ENCODE peak calls at places on chromosomes 5 and 9, in four cellular contexts. A, W, S and I are unnamed samples.

GRCh38 chr5:174325441-174325840 is 279.9 kb downstream of the NSG2 start:
- DNase-seq in W (no peak), S (no peak), A (no peak), I (no peak)

GRCh38 chr9:70442328-70442848 is 27.9 kb upstream of the KLF9 start:
- DNase-seq in W (no peak), S (no peak), A (no peak), I (no peak)

GRCh38 chr5:159324986-159325385 is 5.3 kb downstream of the IL12B start:
- DNase-seq in A (no peak), S (no peak), W (no peak), I (no peak)

GRCh38 chr5:38896760-38897159 is 50.9 kb downstream of the OSMR start:
- DNase-seq in W (no peak), S (no peak), A (no peak), I (no peak)

GRCh38 chr5:65190328-65191053 is 291.2 kb downstream of the ADAMTS6 start:
- DNase-seq in W (no peak), S (no peak), A (no peak), I (no peak)

GRCh38 chr9:121892706-121893105 is 200.4 kb downstream of the TTLL11 start:
- DNase-seq in S (no peak), W (no peak), A (no peak), I (no peak)

GRCh38 chr5:167661605-167662004 is 629.8 kb upstream of the WWC1 start:
- DNase-seq in W (no peak), A (no peak), S (no peak), I (no peak)

GRCh38 chr9:75148551-75148950 is 60.2 kb downstream of the OSTF1 start:
- DNase-seq in W (no peak), A (no peak), S (no peak), I (peak; percentile 75)

GRCh38 chr9:87514136-87514535 is 16.5 kb downstream of the DAPK1 start:
- DNase-seq in A (no peak), S (no peak), W (no peak), I (no peak)

GRCh38 chr5:41522193-41522786 is 11.9 kb upstream of the PLCXD3 start:
- DNase-seq in W (no peak), A (no peak), S (no peak), I (no peak)

GRCh38 chr9:125142560-125143376 is 560 bp downstream of the SCAI start:
- DNase-seq in A (no peak), W (no peak), S (no peak), I (peak; percentile 9)

GRCh38 chr5:33888582-33888981 is 3.2 kb downstream of the ADAMTS12 start:
- DNase-seq in S (no peak), W (no peak), A (no peak), I (no peak)

GRCh38 chr5:56951131-56951945 is 585 bp downstream of the MIER3 start:
- DNase-seq in W (peak; percentile 21), S (peak; percentile 66), A (peak; percentile 62), I (peak; percentile 20)

GRCh38 chr5:138610468-138611294 is 35.5 kb upstream of the HSPA9 start:
- DNase-seq in A (peak; percentile 66), S (no peak), W (no peak), I (peak; percentile 29)
- H3K4me3 ChIP-seq in A (no peak overlapping the region), S (no peak overlapping the region), W (no peak overlapping the region), I (peak overlapping the region; percentile 32)

DNA sequence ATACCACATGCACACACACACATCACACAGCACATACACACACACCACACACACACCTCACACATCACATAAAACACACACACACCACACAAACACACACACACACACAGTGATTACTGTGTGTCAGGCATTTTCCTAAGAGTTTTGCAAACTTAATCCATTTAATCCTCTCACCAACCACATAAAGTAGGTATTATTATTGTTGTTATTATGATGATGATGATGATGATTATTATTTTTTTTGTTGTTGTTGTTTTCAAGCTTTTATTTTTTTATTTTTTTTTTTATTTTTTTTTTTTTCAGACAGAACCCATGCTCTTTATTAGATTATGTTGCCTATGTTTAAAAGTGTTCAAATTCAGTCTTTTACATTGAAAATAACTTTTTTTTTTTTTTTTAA is 31.5 kb downstream of the JADE2 start:
- DNase-seq in A (no peak), W (no peak), S (no peak), I (no peak)
- H3K4me1 ChIP-seq in A (peaks cover 27% of the 10 kb centered on the region), W (peaks cover 30% of the 10 kb centered on the region), S (peaks cover 21% of the 10 kb centered on the region), I (no peaks in the 10 kb centered on the region)

GRCh38 chr9:65410926-65411325 is 125.9 kb upstream of the FOXD4L5 start:
- DNase-seq in A (peak; percentile 5), W (no peak), S (no peak), I (no peak)

GRCh38 chr9:65411336-65411735 is 126.3 kb upstream of the FOXD4L5 start:
- DNase-seq in S (no peak), A (peak; percentile 11), W (no peak), I (no peak)

GRCh38 chr9:65409471-65409980 is 124.5 kb upstream of the FOXD4L5 start:
- DNase-seq in W (no peak), A (peak; percentile 12), S (no peak), I (no peak)

DNA sequence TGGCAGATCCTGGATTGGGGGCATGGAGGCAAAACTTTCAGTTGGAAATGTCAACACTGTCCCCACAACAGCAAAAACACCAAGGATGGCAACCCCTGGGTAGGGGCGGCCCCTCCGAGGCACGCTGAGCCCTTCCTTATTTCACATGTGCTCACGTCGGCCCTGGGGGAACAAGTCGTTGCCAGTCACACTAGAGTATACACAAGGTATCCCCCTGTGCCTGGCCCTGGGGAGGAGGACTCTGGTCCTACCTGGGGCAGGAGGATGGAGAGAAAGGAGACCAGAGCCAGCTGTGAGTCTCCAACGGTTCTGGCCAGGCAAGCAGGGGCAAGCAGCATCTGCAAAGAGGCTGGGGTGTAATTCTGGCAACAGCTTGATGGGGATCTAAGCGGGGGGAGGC is 126.9 kb upstream of the FOXD4L5 start:
- DNase-seq in S (no peak), W (no peak), A (peak; percentile 8), I (no peak)
- H3K9me3 ChIP-seq in S (no peaks in the 10 kb centered on the region), W (no peaks in the 10 kb centered on the region), A (peaks cover 5% of the 10 kb centered on the region), I (no peaks in the 10 kb centered on the region)

GRCh38 chr9:137298983-137299521 is 3.0 kb downstream of the NRARP start:
- DNase-seq in S (peak; percentile 60), A (no peak), W (peak; percentile 25), I (no peak)
- H3K4me3 ChIP-seq in S (peak overlapping the region; percentile 5), A (no peak overlapping the region), W (no peak overlapping the region), I (no peak overlapping the region)

GRCh38 chr5:140176028-140176382 is 1.0 kb downstream of the CYSTM1 start:
- DNase-seq in W (no peak), S (no peak), A (no peak), I (no peak)
- H3K4me1 ChIP-seq in W (peaks cover 50% of the 10 kb centered on the region), S (peaks cover 39% of the 10 kb centered on the region), A (peaks cover 4% of the 10 kb centered on the region), I (peaks cover 4% of the 10 kb centered on the region)

GRCh38 chr5:178941361-178941760 is 363 bp downstream of the ZNF454 start:
- DNase-seq in A (peak; percentile 64), S (peak; percentile 63), W (peak; percentile 46), I (peak; percentile 37)

GRCh38 chr5:178940569-178941360 is at the start of gene ZNF454:
- DNase-seq in S (peak; percentile 96), W (peak; percentile 96), A (peak; percentile 97), I (peak; percentile 98)
- H3K9me3 ChIP-seq in S (no peaks in the 10 kb centered on the region), W (no peaks in the 10 kb centered on the region), A (peaks cover 11% of the 10 kb centered on the region), I (no peaks in the 10 kb centered on the region)